ENCODE peak calls at places on chromosomes 7 and 10, in eight cellular contexts. Z is cardiac muscle cell, S is astrocyte, J is tibial artery, R is lower lobe of right lung, F is left lung, U is H9, O is right cardiac atrium. G is an unnamed sample.

GRCh38 chr10:9951481-9952257 is 1066.0 kb upstream of the CELF2 start:
- DNase-seq in Z (no peak), S (peak), J (no peak), R (no peak), F (no peak), U (no peak), O (no peak), G (no peak)

GRCh38 chr7:45599851-45600706 is 25.9 kb downstream of the ADCY1 start:
- DNase-seq in Z (no peak), S (no peak), J (no peak), R (no peak), F (no peak), U (peak), O (no peak), G (no peak)

GRCh38 chr7:93890464-93891068 is at the start of gene TFPI2:
- DNase-seq in Z (peak), S (peak), J (no peak), R (peak), F (peak), U (peak), O (peak), G (peak)

GRCh38 chr7:1676550-1677071 is 6.5 kb downstream of the ELFN1 start:
- DNase-seq in Z (no peak), S (no peak), J (no peak), R (peak), F (no peak), U (no peak), O (peak), G (no peak)

GRCh38 chr10:31129261-31129660 is 97.6 kb upstream of the ZNF438 start:
- DNase-seq in Z (no peak), S (peak), J (peak), R (no peak), F (no peak), U (peak), O (peak), G (no peak)

GRCh38 chr7:47202146-47202768 is 379.7 kb downstream of the TNS3 start:
- DNase-seq in Z (no peak), S (no peak), J (no peak), R (no peak), F (no peak), U (no peak), O (no peak), G (peak)

GRCh38 chr7:5284304-5285281 is 1.9 kb downstream of the SLC29A4 start:
- DNase-seq in Z (peak), S (no peak), J (no peak), R (peak), F (no peak), U (peak), O (peak), G (no peak)

GRCh38 chr10:88915781-88916180 is 35.7 kb downstream of the STAMBPL1 start:
- DNase-seq in Z (no peak), S (no peak), J (no peak), R (no peak), F (no peak), U (no peak), O (no peak), G (no peak)

GRCh38 chr7:30556854-30557644 is 37.6 kb upstream of the GARS1 start:
- DNase-seq in Z (no peak), S (peak), J (no peak), R (no peak), F (no peak), U (peak), O (no peak), G (peak)

GRCh38 chr10:91652364-91652763 is 19.5 kb upstream of the PPP1R3C start:
- DNase-seq in Z (no peak), S (peak), J (no peak), R (no peak), F (no peak), U (no peak), O (no peak), G (peak)

GRCh38 chr7:14336256-14336655 is 346.8 kb upstream of the ETV1 start:
- DNase-seq in Z (no peak), S (no peak), J (no peak), R (no peak), F (no peak), U (no peak), O (no peak), G (no peak)

GRCh38 chr7:70481717-70482116 is 650.2 kb upstream of the GALNT17 start:
- DNase-seq in Z (no peak), S (no peak), J (no peak), R (no peak), F (no peak), U (no peak), O (no peak), G (no peak)
- H3K27ac ChIP-seq in Z (no peak), S (no peak), J (no peak), R (no peak), F (no peak), U (no peak), O (no peak), G (no peak)

GRCh38 chr10:44378626-44379025 is 6.3 kb downstream of the CXCL12 start:
- DNase-seq in Z (no peak), S (no peak), J (no peak), R (no peak), F (no peak), U (no peak), O (no peak), G (no peak)
- H3K27ac ChIP-seq in Z (no peak), S (no peak), J (no peak), R (no peak), F (no peak), U (no peak), O (no peak), G (no peak)

GRCh38 chr10:68230268-68230667 is 1.6 kb downstream of the ATOH7 start:
- DNase-seq in Z (no peak), S (no peak), J (no peak), R (no peak), F (no peak), U (no peak), O (no peak), G (no peak)

GRCh38 chr10:68233045-68233444 is 1.1 kb upstream of the ATOH7 start:
- DNase-seq in Z (no peak), S (no peak), J (no peak), R (no peak), F (no peak), U (no peak), O (no peak), G (no peak)

GRCh38 chr10:68235111-68235510 is 3.2 kb upstream of the ATOH7 start:
- DNase-seq in Z (no peak), S (no peak), J (no peak), R (no peak), F (no peak), U (no peak), O (no peak), G (peak)

GRCh38 chr10:68231916-68232315 is at the start of gene ATOH7:
- DNase-seq in Z (peak), S (no peak), J (no peak), R (no peak), F (no peak), U (peak), O (no peak), G (no peak)

GRCh38 chr10:68231106-68231901 is 609 bp downstream of the ATOH7 start:
- DNase-seq in Z (peak), S (peak), J (peak), R (peak), F (peak), U (peak), O (peak), G (no peak)
- H3K27ac ChIP-seq in Z (peak), S (no peak), J (peak), R (peak), F (no peak), U (no peak), O (peak), G (peak)

GRCh38 chr10:102246261-102246660 is 929 bp downstream of the GBF1 start:
- DNase-seq in Z (no peak), S (peak), J (no peak), R (no peak), F (no peak), U (no peak), O (no peak), G (no peak)
- H3K27ac ChIP-seq in Z (peak), S (peak), J (peak), R (peak), F (no peak), U (no peak), O (peak), G (no peak)

DNA sequence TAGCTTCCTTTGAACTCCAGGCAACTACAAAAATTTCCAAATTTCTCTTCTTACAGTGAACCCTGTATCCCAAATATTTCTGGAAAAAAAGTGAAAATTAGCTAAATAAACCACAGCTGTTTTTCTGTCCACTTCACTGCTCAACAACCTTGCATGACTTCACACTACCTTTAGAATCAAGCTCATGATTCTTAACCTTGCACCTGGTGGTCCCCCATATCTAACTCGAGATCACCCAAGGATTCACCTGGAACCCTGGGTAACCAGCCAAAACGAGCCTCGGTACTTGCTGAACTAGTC is 47.5 kb downstream of the PDLIM1 start:
- DNase-seq in Z (no peak), S (no peak), J (no peak), R (no peak), F (no peak), U (no peak), O (no peak), G (no peak)
- H3K27ac ChIP-seq in Z (no peak), S (no peak), J (no peak), R (no peak), F (no peak), U (no peak), O (no peak), G (no peak)

DNA sequence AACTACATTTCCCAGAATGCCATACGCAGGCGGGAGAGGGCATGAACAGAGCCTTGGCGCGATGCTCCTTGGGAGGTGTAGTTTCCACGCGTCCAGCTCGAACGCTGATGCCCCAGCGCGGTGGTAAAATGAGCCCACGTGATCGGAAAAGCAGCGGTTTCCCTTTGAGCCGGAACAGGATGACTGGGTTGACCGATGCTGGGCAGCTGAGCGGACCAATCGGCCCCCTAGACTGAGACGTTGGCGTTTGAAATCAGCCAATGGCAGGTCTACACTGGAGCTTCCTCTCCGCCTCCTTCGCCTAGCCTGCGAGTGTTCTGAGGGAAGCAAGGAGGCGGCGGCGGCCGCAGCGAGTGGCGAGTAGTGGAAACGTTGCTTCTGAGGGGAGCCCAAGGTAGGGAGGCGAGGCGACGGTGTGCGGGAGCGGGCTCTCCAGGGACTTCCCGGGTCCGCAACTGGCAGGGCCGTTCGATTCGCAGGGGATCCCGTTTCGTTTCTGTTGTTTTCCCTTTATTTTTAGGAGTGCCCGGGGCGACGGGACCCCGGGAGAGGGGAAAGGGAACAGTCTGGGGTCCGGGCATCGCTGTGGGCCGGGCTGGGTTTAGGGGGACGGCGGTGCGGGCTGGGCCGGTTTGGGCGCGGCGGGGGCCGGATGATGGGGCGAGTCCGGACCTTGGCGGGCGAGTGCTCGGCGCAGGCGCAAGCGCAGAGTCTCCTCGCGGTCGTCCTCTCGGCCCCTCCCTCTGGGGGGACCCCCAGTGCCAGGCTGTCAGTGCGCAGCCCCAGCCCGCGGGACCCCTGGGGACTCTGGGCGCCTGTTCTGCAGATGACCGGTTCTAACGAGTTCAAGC is at the start of gene BUB3:
- DNase-seq in Z (peak), S (peak), J (peak), R (peak), F (peak), U (peak), O (peak), G (peak)
- H3K27ac ChIP-seq in Z (peak), S (peak), J (peak), R (peak), F (peak), U (no peak), O (peak), G (peak)

DNA sequence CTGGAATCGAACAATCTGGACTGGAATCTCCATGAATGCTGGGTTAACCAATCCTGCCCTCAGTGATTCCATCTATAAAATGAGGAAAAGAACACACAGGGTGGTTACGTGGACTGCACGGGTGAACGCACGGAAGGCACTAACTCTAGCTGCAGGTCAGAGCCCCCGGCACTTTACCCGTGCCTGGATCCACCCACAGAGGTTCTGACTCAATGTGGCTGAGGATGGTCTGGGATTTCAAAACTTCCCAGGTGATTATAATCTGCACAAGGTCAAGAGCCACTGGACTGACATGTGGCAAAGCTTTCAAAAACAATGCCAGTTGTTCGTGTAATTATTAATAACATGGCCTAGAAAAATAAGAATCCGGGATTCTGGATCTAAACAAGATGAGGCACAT is 29.2 kb downstream of the KIAA1549 start:
- DNase-seq in Z (no peak), S (no peak), J (no peak), R (no peak), F (no peak), U (no peak), O (no peak), G (no peak)
- H3K27ac ChIP-seq in Z (no peak), S (no peak), J (no peak), R (no peak), F (no peak), U (no peak), O (no peak), G (no peak)

DNA sequence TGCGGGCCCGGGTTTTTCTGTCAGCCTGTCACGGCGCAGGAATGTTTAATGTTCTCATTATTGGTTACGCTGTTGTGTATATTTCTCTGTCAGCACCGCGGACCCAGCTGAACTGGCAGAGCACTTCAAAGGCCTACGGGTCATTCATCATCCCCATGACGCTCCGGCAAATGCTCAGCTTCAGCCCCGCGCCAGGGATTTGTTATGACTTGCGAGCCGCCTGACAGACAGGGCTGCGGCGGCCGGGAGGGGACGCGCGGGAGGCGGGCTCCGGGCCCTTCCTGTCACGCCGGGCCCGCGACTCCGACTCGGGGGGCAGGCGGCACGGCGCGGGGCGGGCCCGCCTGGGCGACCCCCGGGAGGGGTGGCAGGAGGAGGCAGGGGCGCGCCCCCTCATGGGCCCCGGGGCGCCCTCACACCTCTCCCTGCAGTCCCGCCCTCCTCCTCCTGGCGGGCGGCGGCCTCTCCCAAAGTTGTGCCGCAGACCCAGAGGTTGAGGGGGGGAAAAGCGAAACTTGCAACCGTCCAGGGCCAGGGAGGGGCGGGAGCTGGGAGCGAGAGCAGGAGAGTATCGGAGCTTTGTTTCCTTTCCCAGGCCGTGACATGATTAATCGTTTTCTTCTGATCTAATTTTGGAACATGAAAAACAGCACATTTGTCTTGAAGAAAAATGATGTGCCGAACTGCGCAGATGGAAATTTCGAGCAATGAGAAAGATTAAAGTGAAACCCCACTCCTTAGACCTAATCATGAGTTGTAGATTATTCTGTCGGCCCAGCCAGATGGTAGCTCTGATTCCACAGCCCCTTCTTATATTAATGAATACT is 59.3 kb upstream of the COMTD1 start:
- DNase-seq in Z (peak), S (peak), J (peak), R (peak), F (peak), U (peak), O (peak), G (peak)
- H3K27ac ChIP-seq in Z (peak), S (peak), J (peak), R (peak), F (peak), U (no peak), O (peak), G (peak)

GRCh38 chr10:6220418-6221191 is 17.9 kb downstream of the PFKFB3 start:
- DNase-seq in Z (no peak), S (no peak), J (no peak), R (no peak), F (no peak), U (no peak), O (no peak), G (no peak)

GRCh38 chr10:6221192-6221940 is 18.6 kb downstream of the PFKFB3 start:
- DNase-seq in Z (no peak), S (no peak), J (no peak), R (no peak), F (no peak), U (no peak), O (no peak), G (no peak)

GRCh38 chr10:6223981-6224380 is 21.2 kb downstream of the PFKFB3 start:
- DNase-seq in Z (no peak), S (no peak), J (no peak), R (no peak), F (no peak), U (no peak), O (peak), G (no peak)

GRCh38 chr10:6222755-6223154 is 20.0 kb downstream of the PFKFB3 start:
- DNase-seq in Z (no peak), S (no peak), J (no peak), R (no peak), F (no peak), U (no peak), O (no peak), G (no peak)

DNA sequence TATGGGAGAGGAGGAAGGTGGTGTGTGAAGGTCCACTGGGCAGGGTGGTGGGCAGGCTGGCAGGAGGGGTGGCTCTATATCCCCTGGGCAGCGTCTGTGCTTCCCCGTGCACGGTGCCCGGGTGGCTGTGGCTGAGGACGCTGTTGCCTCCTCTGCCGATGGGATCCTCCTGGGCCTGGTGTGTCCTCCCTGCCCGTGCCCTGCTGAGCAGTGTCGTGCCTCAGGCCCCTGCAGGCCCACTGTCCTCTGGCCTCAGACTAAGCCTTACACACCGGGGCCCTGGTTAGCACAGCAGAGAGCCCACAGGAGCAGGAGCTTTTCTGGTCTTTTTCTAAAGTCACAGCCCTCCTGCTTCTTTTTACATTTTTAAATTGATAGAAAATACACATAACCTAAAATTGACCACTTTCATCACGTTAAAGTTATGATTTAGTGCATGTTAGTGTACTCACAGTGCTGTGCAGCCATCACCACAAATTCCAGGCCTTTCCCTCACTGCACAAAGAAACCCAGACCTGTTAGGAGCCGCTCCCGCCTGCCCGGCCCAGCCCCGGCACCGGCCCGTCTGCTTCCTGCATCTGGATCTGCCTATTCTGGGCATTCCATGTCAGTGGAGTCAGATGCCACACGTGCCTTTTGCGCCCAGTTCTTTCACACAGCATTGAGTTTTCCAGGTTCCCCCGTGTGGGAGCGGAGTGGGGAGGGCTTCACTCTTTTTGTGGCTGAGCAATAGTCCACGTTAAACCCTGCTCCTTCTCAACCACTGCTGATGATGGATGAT is 19.4 kb downstream of the PFKFB3 start:
- DNase-seq in Z (peak), S (peak), J (no peak), R (no peak), F (no peak), U (no peak), O (no peak), G (peak)
- H3K27ac ChIP-seq in Z (peak), S (peak), J (peak), R (no peak), F (no peak), U (no peak), O (no peak), G (no peak)

DNA sequence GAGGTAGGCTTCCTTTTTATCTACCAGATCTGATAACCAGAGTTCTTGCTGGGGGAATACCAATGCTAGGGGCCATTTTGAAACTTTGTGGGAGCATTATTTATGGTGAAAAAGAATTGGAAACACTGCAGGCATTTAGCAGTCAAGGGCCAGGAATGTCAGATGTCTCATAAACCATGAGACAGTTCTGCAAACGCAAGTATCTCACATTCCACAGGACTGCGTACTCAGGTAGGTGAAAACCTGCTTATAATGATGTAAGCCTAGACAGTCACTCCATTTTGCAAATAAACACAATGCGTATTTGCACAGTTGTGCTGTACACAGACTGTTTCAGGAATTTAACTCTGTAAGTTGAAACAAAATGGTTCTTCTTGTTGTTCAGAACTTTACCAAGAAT is 33.9 kb downstream of the ECHDC3 start:
- DNase-seq in Z (no peak), S (peak), J (no peak), R (no peak), F (no peak), U (no peak), O (no peak), G (peak)
- H3K27ac ChIP-seq in Z (no peak), S (no peak), J (no peak), R (no peak), F (no peak), U (no peak), O (no peak), G (no peak)

G was measured in foreskin keratinocyte.